ENCODE peak calls at places on chromosomes 4 and X, in four cellular contexts. One of them, this sample, is unnamed. For H3K4me1, the result is how much of the 10 kb centered on the place peaks cover.

GRCh38 chr4:105895324-105895608 is at the start of gene NPNT:
- DNase-seq in transverse colon: peak
- DNase-seq in A549: no peak
- DNase-seq in mammary epithelial cell: no peak
- DNase-seq in this sample: no peak

GRCh38 chr4:5024673-5025072 is 5.4 kb upstream of the CYTL1 start:
- DNase-seq in mammary epithelial cell: no peak
- DNase-seq in transverse colon: no peak
- DNase-seq in A549: no peak
- DNase-seq in this sample: no peak

GRCh38 chrX:31929366-31929765 is 857.5 kb upstream of the FTHL17 start:
- DNase-seq in A549: no peak
- DNase-seq in transverse colon: no peak
- DNase-seq in mammary epithelial cell: no peak
- DNase-seq in this sample: no peak

GRCh38 chrX:114097411-114097810 is 486.5 kb upstream of the HTR2C start:
- DNase-seq in transverse colon: no peak
- DNase-seq in mammary epithelial cell: no peak
- DNase-seq in A549: no peak
- DNase-seq in this sample: no peak

GRCh38 chrX:3712080-3712869 is 1.2 kb downstream of the PRKX start:
- DNase-seq in mammary epithelial cell: peak
- DNase-seq in A549: no peak
- DNase-seq in transverse colon: peak
- DNase-seq in this sample: no peak

GRCh38 chrX:54926978-54927377 is 6.4 kb downstream of the TRO start:
- DNase-seq in A549: no peak
- DNase-seq in transverse colon: no peak
- DNase-seq in mammary epithelial cell: no peak
- DNase-seq in this sample: no peak

GRCh38 chr4:99845708-99846469 is 29.3 kb downstream of the DAPP1 start:
- DNase-seq in mammary epithelial cell: no peak
- DNase-seq in transverse colon: no peak
- DNase-seq in A549: no peak
- DNase-seq in this sample: no peak

GRCh38 chrX:27463187-27463586 is at the start of gene PPP4R3C:
- DNase-seq in transverse colon: no peak
- DNase-seq in A549: no peak
- DNase-seq in mammary epithelial cell: no peak
- DNase-seq in this sample: no peak

GRCh38 chrX:115936008-115936407 is 234.5 kb upstream of the AGTR2 start:
- DNase-seq in mammary epithelial cell: no peak
- DNase-seq in transverse colon: no peak
- DNase-seq in A549: no peak
- DNase-seq in this sample: no peak

GRCh38 chrX:137118136-137118535 is 84.3 kb upstream of the GPR101 start:
- DNase-seq in mammary epithelial cell: no peak
- DNase-seq in A549: no peak
- DNase-seq in transverse colon: no peak
- DNase-seq in this sample: no peak

GRCh38 chr4:67198757-67199156 is 346.5 kb downstream of the CENPC start:
- DNase-seq in mammary epithelial cell: peak
- DNase-seq in A549: no peak
- DNase-seq in transverse colon: no peak
- DNase-seq in this sample: no peak
- TF ChIP-seq CTCF in mammary epithelial cell: peak
- TF ChIP-seq CTCF in A549: no peak
- TF ChIP-seq CTCF in transverse colon: no peak
- TF ChIP-seq CTCF in this sample: no peak

GRCh38 chrX:20265726-20266681 is 705 bp downstream of the RPS6KA3 start:
- DNase-seq in mammary epithelial cell: peak
- DNase-seq in transverse colon: peak
- DNase-seq in A549: peak
- DNase-seq in this sample: no peak

GRCh38 chrX:20265221-20265725 is 1.4 kb downstream of the RPS6KA3 start:
- DNase-seq in mammary epithelial cell: peak
- DNase-seq in A549: peak
- DNase-seq in transverse colon: peak
- DNase-seq in this sample: peak

GRCh38 chrX:20263474-20263873 is 3.2 kb downstream of the RPS6KA3 start:
- DNase-seq in A549: no peak
- DNase-seq in transverse colon: no peak
- DNase-seq in mammary epithelial cell: peak
- DNase-seq in this sample: no peak

GRCh38 chrX:20260885-20261284 is 5.8 kb downstream of the RPS6KA3 start:
- DNase-seq in transverse colon: no peak
- DNase-seq in A549: no peak
- DNase-seq in mammary epithelial cell: no peak
- DNase-seq in this sample: no peak
- H3K4me1 ChIP-seq in transverse colon: under half
- H3K4me1 ChIP-seq in A549: half or more
- H3K4me1 ChIP-seq in mammary epithelial cell: under half
- H3K4me1 ChIP-seq in this sample: under half

DNA sequence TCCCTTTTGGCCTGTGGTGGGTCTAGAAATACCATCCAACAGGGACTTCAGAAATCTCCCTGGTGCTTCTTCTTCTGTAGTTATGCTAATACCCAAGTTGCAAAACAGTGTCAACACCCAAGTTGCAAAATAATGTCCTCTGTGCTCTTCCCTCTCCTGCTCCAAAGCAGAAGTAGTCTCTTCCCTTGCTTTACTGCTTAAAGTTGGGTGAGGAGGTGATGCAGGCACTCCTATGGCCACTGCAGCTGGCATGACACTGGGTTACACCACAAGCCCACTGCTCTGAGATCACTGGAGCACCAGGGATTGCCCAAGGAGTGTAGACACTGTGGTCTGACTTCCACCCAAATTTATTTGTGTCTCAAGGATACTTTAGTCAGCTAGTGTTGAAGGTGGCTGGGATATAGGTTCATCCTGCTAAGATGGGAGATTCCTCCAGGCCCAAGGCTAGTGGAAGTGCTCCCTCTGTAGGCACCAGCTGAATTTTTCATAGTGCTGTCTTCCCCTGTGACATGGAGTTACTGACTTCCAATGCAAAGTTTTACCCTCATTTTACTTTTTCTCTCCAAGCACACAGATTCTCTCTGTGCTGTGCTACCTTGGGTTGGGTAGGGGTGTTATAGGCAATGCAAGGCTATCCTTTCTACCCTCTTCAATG is 196.2 kb upstream of the TENT5D start:
- DNase-seq in mammary epithelial cell: no peak
- DNase-seq in A549: no peak
- DNase-seq in transverse colon: no peak
- DNase-seq in this sample: no peak
- TF ChIP-seq CTCF in mammary epithelial cell: peak
- TF ChIP-seq CTCF in A549: no peak
- TF ChIP-seq CTCF in transverse colon: no peak
- TF ChIP-seq CTCF in this sample: no peak

DNA sequence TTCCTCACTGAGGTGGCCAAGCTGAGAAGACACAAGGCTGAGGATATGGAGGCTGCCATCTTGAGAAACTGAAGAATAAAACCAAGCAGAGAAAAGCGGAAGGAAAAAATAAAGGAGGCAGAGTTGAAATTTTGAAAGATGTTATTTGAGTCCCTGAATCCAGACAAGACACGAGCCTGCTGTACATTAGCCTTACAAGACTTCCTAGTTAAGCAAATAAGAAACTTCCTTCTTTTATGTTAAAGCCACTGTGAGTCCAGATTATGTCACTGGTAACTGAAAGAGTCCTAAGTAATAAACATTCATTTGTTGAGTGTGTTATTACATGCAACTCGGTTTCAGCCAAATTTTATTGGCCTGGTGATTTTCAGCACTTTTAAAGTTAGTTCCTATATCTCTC is 30.4 kb downstream of the DRD5 start:
- DNase-seq in A549: no peak
- DNase-seq in transverse colon: no peak
- DNase-seq in mammary epithelial cell: no peak
- DNase-seq in this sample: no peak
- H3K4me1 ChIP-seq in A549: under half
- H3K4me1 ChIP-seq in transverse colon: under half
- H3K4me1 ChIP-seq in mammary epithelial cell: under half
- H3K4me1 ChIP-seq in this sample: under half

DNA sequence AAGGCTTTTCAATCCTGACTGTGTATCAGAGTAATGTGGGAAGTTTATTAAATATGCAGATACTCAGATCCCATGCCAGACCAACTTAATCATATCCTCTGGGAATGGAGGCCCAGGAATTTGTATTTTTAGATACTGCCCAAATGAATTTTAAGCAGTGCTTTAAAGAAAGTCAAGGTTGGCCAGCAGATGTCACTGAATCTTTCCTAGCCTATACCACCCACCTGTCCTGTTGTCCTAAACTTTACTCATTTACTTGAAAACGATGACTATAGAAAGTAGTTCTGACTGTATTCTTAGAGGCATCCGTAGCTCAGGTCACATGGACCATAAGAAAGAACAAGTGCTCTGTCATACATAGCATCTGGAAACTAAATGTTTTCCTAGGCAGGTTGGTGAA is 79.9 kb downstream of the AMOT start:
- DNase-seq in transverse colon: no peak
- DNase-seq in mammary epithelial cell: no peak
- DNase-seq in A549: no peak
- DNase-seq in this sample: no peak
- TF ChIP-seq CTCF in transverse colon: no peak
- TF ChIP-seq CTCF in mammary epithelial cell: no peak
- TF ChIP-seq CTCF in A549: no peak
- TF ChIP-seq CTCF in this sample: no peak

GRCh38 chr4:102168580-102168979 is 176.7 kb downstream of the SLC39A8 start:
- DNase-seq in A549: no peak
- DNase-seq in transverse colon: no peak
- DNase-seq in mammary epithelial cell: no peak
- DNase-seq in this sample: no peak
- H3K4me1 ChIP-seq in A549: under half
- H3K4me1 ChIP-seq in transverse colon: under half
- H3K4me1 ChIP-seq in mammary epithelial cell: under half
- H3K4me1 ChIP-seq in this sample: under half

DNA sequence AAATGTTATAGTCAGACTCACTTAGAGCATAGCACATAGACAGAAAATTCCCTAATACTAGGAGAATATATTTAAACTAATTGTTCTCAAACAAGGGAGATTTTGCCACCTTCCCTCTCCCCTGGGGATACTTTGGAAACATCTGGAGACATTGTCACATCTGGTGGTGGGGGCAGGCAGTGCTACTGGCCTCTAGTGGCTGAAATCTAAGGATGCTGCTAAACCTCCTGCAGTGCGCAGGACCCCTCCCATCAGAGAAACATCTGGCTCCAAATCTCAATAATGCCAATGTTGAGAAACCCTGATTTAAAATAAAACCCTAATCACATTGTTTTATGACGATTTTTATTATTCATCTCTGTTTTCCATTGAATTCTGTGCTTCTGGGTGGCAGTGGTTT is 244.9 kb downstream of the FRMPD4 start:
- DNase-seq in transverse colon: no peak
- DNase-seq in A549: peak
- DNase-seq in mammary epithelial cell: no peak
- DNase-seq in this sample: no peak
- TF ChIP-seq CTCF in transverse colon: no peak
- TF ChIP-seq CTCF in A549: peak
- TF ChIP-seq CTCF in mammary epithelial cell: peak
- TF ChIP-seq CTCF in this sample: no peak

DNA sequence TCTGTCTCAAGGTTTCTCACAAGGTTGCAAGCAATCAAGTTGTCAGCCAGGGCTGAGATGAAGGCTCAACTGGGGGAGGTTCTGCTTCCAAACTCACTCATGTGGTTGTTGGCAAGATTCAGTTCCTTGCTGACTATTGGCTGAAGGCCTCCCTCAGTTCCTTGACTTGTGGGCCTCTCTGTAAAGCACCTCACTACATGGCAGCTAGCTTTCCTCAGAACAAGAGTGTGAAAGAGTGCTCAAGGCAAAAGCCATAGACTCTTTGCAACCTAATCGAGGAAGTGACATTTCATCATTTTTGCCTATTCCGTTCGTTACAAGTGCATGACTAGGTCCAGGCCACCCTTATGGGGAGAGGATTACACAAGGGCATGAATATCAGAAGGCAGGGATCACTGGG is 52.0 kb downstream of the CXorf58 start:
- DNase-seq in transverse colon: no peak
- DNase-seq in A549: no peak
- DNase-seq in mammary epithelial cell: no peak
- DNase-seq in this sample: no peak
- H3K4me1 ChIP-seq in transverse colon: under half
- H3K4me1 ChIP-seq in A549: under half
- H3K4me1 ChIP-seq in mammary epithelial cell: under half
- H3K4me1 ChIP-seq in this sample: under half

This sample was measured in stomach.